ENCODE peak calls at places on chromosome 6, in four cellular contexts. N, P, W and I are unnamed samples. For H3K9me3 and H3K4me1, the result is how much of the 10 kb centered on the place peaks cover.

GRCh38 chr6:68235192-68235812 is 399.8 kb upstream of the ADGRB3 start:
- DNase-seq in N (no peak), P (no peak), W (no peak), I (no peak)

GRCh38 chr6:109304284-109305015 is 77.8 kb downstream of the CD164 start:
- DNase-seq in N (no peak), P (no peak), W (no peak), I (no peak)

GRCh38 chr6:3296113-3296512 is 37.4 kb downstream of the PSMG4 start:
- DNase-seq in N (no peak), P (peak), W (no peak), I (peak)

GRCh38 chr6:81979767-81980166 is 227.3 kb upstream of the TENT5A start:
- DNase-seq in N (no peak), P (no peak), W (no peak), I (no peak)

GRCh38 chr6:121999458-122000065 is 399.9 kb upstream of the HSF2 start:
- DNase-seq in N (no peak), P (no peak), W (no peak), I (no peak)

GRCh38 chr6:99093781-99094180 is 146.0 kb upstream of the FBXL4 start:
- DNase-seq in N (no peak), P (no peak), W (no peak), I (no peak)

GRCh38 chr6:63347599-63347998 is 27.8 kb upstream of the LGSN start:
- DNase-seq in N (no peak), P (no peak), W (no peak), I (no peak)

GRCh38 chr6:7691675-7692452 is 34.0 kb upstream of the BMP6 start:
- DNase-seq in N (no peak), P (no peak), W (no peak), I (no peak)

GRCh38 chr6:151475653-151476523 is 17.9 kb upstream of the CCDC170 start:
- DNase-seq in N (no peak), P (peak), W (peak), I (no peak)

GRCh38 chr6:165321555-165322145 is 12.2 kb upstream of the C6orf118 start:
- DNase-seq in N (no peak), P (no peak), W (no peak), I (no peak)

GRCh38 chr6:125201961-125202729 is 48.6 kb downstream of the TPD52L1 start:
- DNase-seq in N (no peak), P (peak), W (peak), I (no peak)

GRCh38 chr6:39898625-39899024 is 35.6 kb downstream of the MOCS1 start:
- DNase-seq in N (no peak), P (no peak), W (peak), I (no peak)

GRCh38 chr6:135675862-135676261 is 175.6 kb upstream of the PDE7B start:
- DNase-seq in N (peak), P (no peak), W (no peak), I (no peak)

GRCh38 chr6:35377002-35377401 is 34.6 kb downstream of the PPARD start:
- DNase-seq in N (no peak), P (no peak), W (no peak), I (no peak)

GRCh38 chr6:3151705-3152104 is 5.6 kb downstream of the TUBB2A start:
- DNase-seq in N (no peak), P (no peak), W (no peak), I (no peak)

GRCh38 chr6:139550361-139550760 is 175.9 kb upstream of the CITED2 start:
- DNase-seq in N (no peak), P (no peak), W (no peak), I (no peak)

DNA sequence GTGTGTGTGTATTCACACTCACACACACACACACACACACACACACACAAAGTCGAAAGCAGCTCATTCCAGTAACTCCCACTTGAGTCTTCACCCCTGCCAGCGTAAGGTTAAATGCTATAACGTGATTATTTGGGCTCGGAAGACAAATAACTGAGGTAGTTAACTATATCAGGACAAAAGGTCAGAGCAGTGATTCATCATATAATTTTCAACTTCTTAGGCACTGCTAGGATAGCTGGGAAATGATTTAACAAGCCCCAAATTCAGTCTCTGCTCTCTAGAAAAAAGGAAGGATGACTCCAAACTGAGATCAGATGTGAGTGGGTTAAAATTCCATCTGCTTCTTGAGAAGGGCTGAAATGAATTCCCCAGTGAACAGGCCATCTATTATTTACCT is 30.7 kb downstream of the HDGFL1 start:
- DNase-seq in N (no peak), P (no peak), W (no peak), I (no peak)
- H3K9me3 ChIP-seq in N (under half), P (under half), W (under half), I (under half)

GRCh38 chr6:142284419-142284818 is 17.4 kb upstream of the ADGRG6 start:
- DNase-seq in N (no peak), P (no peak), W (no peak), I (no peak)
- H3K4me1 ChIP-seq in N (under half), P (under half), W (under half), I (under half)

GRCh38 chr6:15535495-15536200 is 127.2 kb downstream of the DTNBP1 start:
- DNase-seq in N (no peak), P (no peak), W (no peak), I (no peak)
- H3K27ac ChIP-seq in N (no peak), P (no peak), W (no peak), I (no peak)

GRCh38 chr6:101879782-101880181 is 486.3 kb downstream of the GRIK2 start:
- DNase-seq in N (no peak), P (no peak), W (no peak), I (no peak)

GRCh38 chr6:101878554-101879276 is 485.2 kb downstream of the GRIK2 start:
- DNase-seq in N (no peak), P (no peak), W (no peak), I (no peak)

DNA sequence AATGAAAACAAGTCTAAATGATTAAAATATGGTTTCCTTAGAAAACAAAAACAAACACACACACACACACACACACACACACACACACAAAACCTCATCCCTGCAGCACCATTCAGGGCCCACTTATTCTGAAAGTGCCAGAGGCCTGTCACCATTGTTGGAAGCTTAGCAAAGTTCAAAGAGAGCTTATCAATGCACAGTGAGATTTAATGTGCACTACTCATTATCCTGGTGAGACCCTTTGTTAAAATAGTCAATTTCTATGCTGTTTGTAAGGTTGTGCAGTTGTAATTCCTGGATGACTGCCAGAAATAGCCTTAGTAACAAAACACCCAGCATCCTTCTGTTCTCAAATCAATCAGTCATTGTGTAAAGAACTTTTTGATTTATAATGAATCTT is 482.9 kb downstream of the GRIK2 start:
- DNase-seq in N (peak), P (no peak), W (no peak), I (no peak)
- H3K9me3 ChIP-seq in N (under half), P (under half), W (under half), I (under half)

DNA sequence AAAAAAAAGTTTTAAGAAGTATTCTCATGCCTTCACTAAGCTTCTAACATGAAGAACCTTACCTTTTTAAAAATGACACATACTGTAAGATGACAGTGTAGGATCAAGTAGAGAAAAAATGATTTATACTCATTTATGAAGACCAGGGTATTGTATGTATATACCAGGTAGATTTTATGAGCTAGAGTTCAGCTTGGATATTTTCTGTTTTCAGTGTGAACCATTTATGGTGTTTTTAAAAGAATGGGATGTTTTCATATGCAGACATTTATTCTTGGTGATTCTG is 24.4 kb downstream of the DUSP22 start:
- DNase-seq in N (no peak), P (no peak), W (no peak), I (no peak)
- H3K4me1 ChIP-seq in N (under half), P (under half), W (under half), I (under half)

GRCh38 chr6:127118505-127119360 is at the start of gene RSPO3:
- DNase-seq in N (peak), P (peak), W (no peak), I (no peak)
- H3K27ac ChIP-seq in N (no peak), P (peak), W (peak), I (peak)